ENCODE peak calls at places on chromosomes 3 and 15, in eight cellular contexts. B, P, Z, N, G, I, V and M are unnamed samples.

GRCh38 chr3:16482770-16483531 is 30.5 kb downstream of the RFTN1 start:
- DNase-seq in B (no peak), P (no peak), Z (no peak), N (no peak), G (peak; percentile 64), I (no peak), V (peak; percentile 47), M (no peak)

GRCh38 chr3:108662141-108662738 is 72.7 kb downstream of the DZIP3 start:
- DNase-seq in B (no peak), P (peak; percentile 63), Z (no peak), N (no peak), G (no peak), I (no peak), V (peak; percentile 13), M (peak; percentile 77)

GRCh38 chr3:45817788-45818523 is 21.6 kb upstream of the SLC6A20 start:
- DNase-seq in B (no peak), P (peak; percentile 97), Z (no peak), N (no peak), G (no peak), I (peak; percentile 83), V (peak; percentile 53), M (peak; percentile 76)

GRCh38 chr3:31407665-31408064 is 125.1 kb upstream of the STT3B start:
- DNase-seq in B (no peak), P (no peak), Z (no peak), N (no peak), G (no peak), I (no peak), V (no peak), M (no peak)

GRCh38 chr3:79773291-79773690 is 5.5 kb upstream of the ROBO1 start:
- DNase-seq in B (no peak), P (no peak), Z (no peak), N (no peak), G (no peak), I (no peak), V (no peak), M (no peak)

GRCh38 chr3:143700431-143700975 is 147.8 kb downstream of the SLC9A9 start:
- DNase-seq in B (no peak), P (no peak), Z (no peak), N (no peak), G (no peak), I (no peak), V (no peak), M (no peak)

GRCh38 chr3:126351771-126352475 is 5.3 kb downstream of the KLF15 start:
- DNase-seq in B (no peak), P (no peak), Z (no peak), N (no peak), G (peak; percentile 11), I (no peak), V (no peak), M (no peak)

GRCh38 chr3:8937064-8938020 is 25.9 kb downstream of the RAD18 start:
- DNase-seq in B (no peak), P (peak; percentile 52), Z (no peak), N (no peak), G (no peak), I (no peak), V (no peak), M (peak; percentile 61)

GRCh38 chr3:121592856-121593702 is at the start of gene FBXO40:
- DNase-seq in B (no peak), P (no peak), Z (no peak), N (no peak), G (peak; percentile 88), I (no peak), V (peak; percentile 45), M (no peak)

GRCh38 chr3:193508108-193508507 is 46.6 kb downstream of the ATP13A4 start:
- DNase-seq in B (no peak), P (no peak), Z (no peak), N (no peak), G (no peak), I (no peak), V (no peak), M (no peak)

GRCh38 chr15:51842852-51843737 is 13.6 kb downstream of the TMOD3 start:
- DNase-seq in B (no peak), P (no peak), Z (no peak), N (no peak), G (no peak), I (no peak), V (no peak), M (no peak)